ENCODE peak calls at places on chromosomes 3 and 15, in four cellular contexts. Z is fibroblast of lung, O is GM23248, R is PC-9. J is an unnamed sample.

GRCh38 chr3:17755836-17756235 is 13.4 kb upstream of the TBC1D5 start:
- DNase-seq in Z (no peak), O (no peak), R (no peak), J (no peak)

GRCh38 chr15:63969652-63970421 is 76.4 kb downstream of the DAPK2 start:
- DNase-seq in Z (no peak), O (no peak), R (no peak), J (no peak)

GRCh38 chr3:14680716-14681115 is 5.8 kb downstream of the C3orf20 start:
- DNase-seq in Z (peak), O (no peak), R (no peak), J (no peak)

GRCh38 chr15:92614301-92614700 is 41.3 kb downstream of the FAM174B start:
- DNase-seq in Z (no peak), O (no peak), R (no peak), J (no peak)

GRCh38 chr15:71730277-71731144 is 79.8 kb upstream of the NR2E3 start:
- DNase-seq in Z (peak), O (peak), R (peak), J (peak)

GRCh38 chr3:69560818-69561217 is 174.9 kb upstream of the FRMD4B start:
- DNase-seq in Z (no peak), O (no peak), R (no peak), J (no peak)

GRCh38 chr15:63331456-63331855 is 50.2 kb downstream of the CA12 start:
- DNase-seq in Z (no peak), O (no peak), R (peak), J (no peak)

GRCh38 chr3:81425198-81425868 is 336.1 kb downstream of the GBE1 start:
- DNase-seq in Z (no peak), O (peak), R (no peak), J (no peak)

GRCh38 chr3:191051037-191051436 is 148.0 kb upstream of the OSTN start:
- DNase-seq in Z (peak), O (peak), R (no peak), J (peak)

GRCh38 chr3:53668872-53669271 is 174.5 kb downstream of the CACNA1D start:
- DNase-seq in Z (no peak), O (peak), R (no peak), J (peak)

GRCh38 chr3:42979044-42979962 is at the start of gene GASK1A:
- DNase-seq in Z (no peak), O (peak), R (no peak), J (peak)

GRCh38 chr3:107994954-107995715 is 95.7 kb downstream of the CD47 start:
- DNase-seq in Z (no peak), O (no peak), R (no peak), J (no peak)

GRCh38 chr15:67185621-67186225 is 68.7 kb downstream of the AAGAB start:
- DNase-seq in Z (no peak), O (peak), R (no peak), J (no peak)

GRCh38 chr3:13380991-13381390 is 39.1 kb downstream of the NUP210 start:
- DNase-seq in Z (peak), O (peak), R (no peak), J (no peak)

GRCh38 chr15:44595656-44596510 is 58.9 kb downstream of the EIF3J start:
- DNase-seq in Z (no peak), O (no peak), R (no peak), J (no peak)

GRCh38 chr3:102715030-102715697 is 280.3 kb downstream of the ZPLD1 start:
- DNase-seq in Z (peak), O (peak), R (peak), J (no peak)

GRCh38 chr3:178217479-178217878 is 318.8 kb upstream of the KCNMB2 start:
- DNase-seq in Z (no peak), O (no peak), R (no peak), J (no peak)

GRCh38 chr3:127734754-127735473 is 62.2 kb downstream of the ABTB1 start:
- DNase-seq in Z (peak), O (peak), R (peak), J (no peak)

GRCh38 chr3:113499081-113499480 is 15.9 kb downstream of the SPICE1 start:
- DNase-seq in Z (no peak), O (no peak), R (no peak), J (no peak)

GRCh38 chr15:48861813-48862431 is 16.0 kb upstream of the EID1 start:
- DNase-seq in Z (peak), O (peak), R (peak), J (peak)

GRCh38 chr3:120326784-120327183 is 22.4 kb downstream of the LRRC58 start:
- DNase-seq in Z (no peak), O (no peak), R (no peak), J (no peak)

GRCh38 chr15:27418729-27419128 is 447.7 kb downstream of the GABRG3 start:
- DNase-seq in Z (no peak), O (peak), R (no peak), J (peak)

GRCh38 chr15:36882487-36883108 is 217.8 kb downstream of the MEIS2 start:
- DNase-seq in Z (no peak), O (peak), R (peak), J (peak)

GRCh38 chr15:80242132-80242769 is 9.8 kb downstream of the CTXND1 start:
- DNase-seq in Z (peak), O (peak), R (no peak), J (peak)

GRCh38 chr3:64057231-64057630 is 33.9 kb upstream of the PSMD6 start:
- DNase-seq in Z (no peak), O (no peak), R (no peak), J (no peak)

GRCh38 chr15:25849431-25849921 is 13.7 kb downstream of the ATP10A start:
- DNase-seq in Z (peak), O (peak), R (no peak), J (peak)
- H3K4me3 ChIP-seq in Z (peak), O (peak), R (no peak), J (no peak)

GRCh38 chr3:112409061-112409460 is 76.1 kb downstream of the CD200 start:
- DNase-seq in Z (no peak), O (no peak), R (no peak), J (no peak)
- H3K4me2 ChIP-seq in Z (no peak), O (no peak), R (no peak), J (no peak)

GRCh38 chr15:45645026-45645980 is 10.5 kb downstream of the SQOR start:
- DNase-seq in Z (peak), O (peak), R (no peak), J (no peak)
- H3K4me3 ChIP-seq in Z (no peak), O (peak), R (no peak), J (no peak)

DNA sequence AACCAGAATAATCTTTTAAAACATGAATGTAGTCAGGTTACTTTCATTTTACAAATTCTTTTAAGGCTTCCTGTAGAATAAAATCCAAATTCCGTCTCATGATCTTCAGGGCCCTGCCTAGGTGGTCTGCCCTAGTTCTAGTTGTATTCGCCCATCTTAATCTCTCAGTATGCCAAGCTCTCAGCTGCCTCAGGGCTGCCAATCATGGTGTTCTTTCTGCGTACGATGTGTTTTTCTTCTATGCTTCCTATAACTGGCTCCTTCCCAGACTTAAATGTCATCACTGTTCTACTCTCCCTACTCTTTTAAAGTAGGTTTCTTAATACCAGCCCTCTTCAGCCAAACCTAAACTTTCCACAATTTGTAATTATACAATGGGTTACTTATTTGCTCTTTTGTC is 107.4 kb downstream of the GREM1 start:
- DNase-seq in Z (peak), O (peak), R (no peak), J (no peak)
- H3K4me2 ChIP-seq in Z (peak), O (peak), R (peak), J (no peak)

GRCh38 chr3:97823503-97824004 is 1.7 kb downstream of the CRYBG3 start:
- DNase-seq in Z (peak), O (peak), R (no peak), J (no peak)
- H3K4me3 ChIP-seq in Z (peak), O (peak), R (peak), J (peak)

GRCh38 chr3:11509175-11510000 is 134.3 kb downstream of the VGLL4 start:
- DNase-seq in Z (peak), O (peak), R (no peak), J (peak)

GRCh38 chr3:11507719-11508118 is 136.0 kb downstream of the VGLL4 start:
- DNase-seq in Z (peak), O (no peak), R (no peak), J (no peak)

GRCh38 chr3:11510001-11510760 is 133.5 kb downstream of the VGLL4 start:
- DNase-seq in Z (no peak), O (no peak), R (no peak), J (peak)

GRCh38 chr3:11513817-11514135 is 129.9 kb downstream of the VGLL4 start:
- DNase-seq in Z (no peak), O (no peak), R (no peak), J (no peak)

DNA sequence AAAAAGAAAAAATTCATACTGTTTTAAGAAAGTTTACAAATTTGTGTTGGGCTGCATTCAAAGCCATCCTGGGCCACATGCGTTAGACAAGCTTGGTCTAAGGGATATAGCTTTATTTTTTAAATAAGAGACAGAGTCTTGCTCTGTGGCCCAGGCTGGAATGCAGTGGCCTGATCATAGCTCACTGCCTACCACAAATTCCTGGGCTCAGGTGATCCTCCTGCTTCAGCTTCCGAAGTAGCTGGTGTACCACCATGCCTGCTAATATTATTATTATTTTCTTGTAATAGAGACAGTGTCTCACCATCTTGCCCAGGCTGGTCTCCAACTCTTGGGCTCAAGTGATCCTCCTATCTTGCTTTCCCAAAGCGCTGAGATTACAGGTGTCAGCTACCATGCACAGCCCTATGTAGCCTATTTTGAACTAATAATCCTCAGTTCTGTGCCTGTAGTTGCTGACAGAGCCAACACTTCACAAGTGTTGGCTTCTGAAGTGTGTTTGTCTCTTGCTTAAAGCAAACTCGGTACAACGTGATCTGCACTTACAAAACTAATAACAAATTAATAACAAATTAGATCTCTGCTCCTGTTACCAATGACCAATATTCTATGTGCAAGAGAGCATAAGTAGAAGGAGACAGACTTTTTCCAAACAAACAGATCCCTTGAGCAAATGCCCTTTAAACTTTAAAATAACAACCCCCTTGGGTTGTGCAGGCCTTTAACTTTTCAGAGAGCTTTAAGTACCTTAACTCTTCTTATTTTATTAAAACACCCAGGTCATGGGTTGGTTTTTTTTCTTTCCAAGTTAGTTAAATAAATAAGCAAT is 135.2 kb downstream of the VGLL4 start:
- DNase-seq in Z (no peak), O (no peak), R (no peak), J (no peak)
- H3K4me2 ChIP-seq in Z (peak), O (peak), R (no peak), J (peak)

GRCh38 chr15:51095681-51096331 is 1.1 kb upstream of the TNFAIP8L3 start:
- DNase-seq in Z (no peak), O (no peak), R (no peak), J (no peak)
- H3K4me3 ChIP-seq in Z (peak), O (no peak), R (no peak), J (peak)

DNA sequence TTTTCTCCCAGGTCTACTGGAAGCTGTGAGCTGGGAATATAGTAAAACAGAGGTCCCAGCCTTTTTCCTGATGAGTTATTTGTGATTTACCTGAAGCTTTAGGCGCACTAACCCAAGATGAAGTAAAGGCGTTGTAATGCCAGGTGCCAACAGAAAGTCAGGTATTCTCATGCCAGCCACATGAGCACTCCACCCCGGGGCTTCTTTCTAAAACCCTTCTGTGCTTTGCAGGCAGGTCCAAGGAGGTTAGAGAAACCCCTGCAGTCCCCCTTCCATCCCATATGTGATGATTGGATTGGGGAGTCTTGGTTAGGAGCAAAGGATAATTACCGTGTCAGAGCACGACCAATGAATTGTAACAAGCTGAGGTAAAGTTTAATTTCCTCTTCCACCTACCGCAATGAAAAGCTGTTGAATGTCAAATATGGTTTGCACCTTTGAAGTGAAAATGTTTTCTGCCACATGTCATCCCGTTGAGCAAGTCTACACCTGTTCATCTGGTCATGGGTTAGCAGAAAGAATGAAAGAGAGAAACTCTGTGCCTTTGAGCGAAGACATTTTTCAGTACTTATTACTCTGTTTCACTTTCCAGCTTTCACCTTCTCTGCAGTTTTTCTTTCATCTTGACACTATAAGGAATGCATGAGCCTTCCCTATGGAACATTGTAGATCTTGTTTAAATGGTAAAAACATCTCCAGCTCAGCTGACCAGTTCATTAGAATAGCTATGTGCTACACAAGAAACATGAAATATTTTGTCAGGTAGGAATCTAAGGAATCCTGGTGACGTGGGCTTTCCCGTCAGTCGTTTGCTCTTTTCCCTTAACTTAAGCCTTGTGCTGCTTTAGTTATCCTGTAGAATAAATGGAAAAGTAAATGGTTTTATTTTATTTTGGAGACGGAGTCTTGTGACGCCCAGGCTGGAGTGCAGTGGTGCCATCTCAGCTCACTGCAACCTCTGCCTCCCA is 204.6 kb upstream of the IL12A start:
- DNase-seq in Z (no peak), O (no peak), R (no peak), J (no peak)
- H3K4me2 ChIP-seq in Z (no peak), O (no peak), R (peak), J (no peak)

J was measured in neural progenitor cell.